ENCODE peak calls at places on chromosomes 2 and 18, in five cellular contexts. B, S, P, L and Q are unnamed samples.

GRCh38 chr2:40284797-40285196 is 167.1 kb downstream of the SLC8A1 start:
- DNase-seq in B (no peak), S (no peak), L (no peak), P (no peak), Q (no peak)

GRCh38 chr2:231685349-231686191 is 22.8 kb upstream of the PTMA start:
- DNase-seq in P (no peak), B (no peak), S (peak; percentile 56), L (no peak), Q (no peak)

GRCh38 chr2:45904267-45904921 is 252.9 kb downstream of the PRKCE start:
- DNase-seq in B (no peak), S (no peak), P (no peak), L (no peak), Q (no peak)

GRCh38 chr2:160255401-160255800 is 55.3 kb upstream of the ITGB6 start:
- DNase-seq in L (no peak), S (no peak), P (no peak), B (no peak), Q (no peak)

GRCh38 chr2:234911271-234911670 is 40.5 kb upstream of the SH3BP4 start:
- DNase-seq in S (no peak), P (no peak), B (no peak), L (no peak), Q (no peak)

GRCh38 chr2:46171441-46171953 is 125.7 kb upstream of the EPAS1 start:
- DNase-seq in L (no peak), B (no peak), S (no peak), P (no peak), Q (no peak)

GRCh38 chr2:8551622-8552074 is 130.2 kb upstream of the ID2 start:
- DNase-seq in S (no peak), P (peak; percentile 20), B (peak; percentile 15), L (no peak), Q (peak; percentile 50)

GRCh38 chr2:37819228-37819627 is 105.9 kb upstream of the RMDN2 start:
- DNase-seq in L (no peak), S (peak; percentile 27), B (no peak), P (no peak), Q (no peak)

GRCh38 chr2:3605013-3605961 is 10.4 kb downstream of the COLEC11 start:
- DNase-seq in P (peak; percentile 62), L (no peak), S (peak; percentile 97), B (no peak), Q (peak; percentile 68)

GRCh38 chr2:85893428-85894258 is 4.9 kb upstream of the ST3GAL5 start:
- DNase-seq in P (no peak), S (no peak), B (no peak), L (no peak), Q (no peak)

GRCh38 chr2:63189026-63189425 is 138.4 kb downstream of the OTX1 start:
- DNase-seq in S (peak; percentile 26), P (no peak), B (no peak), L (peak; percentile 12), Q (no peak)

GRCh38 chr18:60978338-60978737 is 354.9 kb upstream of the CDH20 start:
- DNase-seq in B (no peak), L (no peak), S (no peak), P (no peak), Q (no peak)

GRCh38 chr2:128982001-128982400 is 663.3 kb upstream of the HS6ST1 start:
- DNase-seq in S (no peak), B (no peak), L (no peak), P (no peak), Q (no peak)

GRCh38 chr18:5021558-5021957 is 175.5 kb downstream of the AKAIN1 start:
- DNase-seq in L (no peak), S (no peak), P (no peak), B (no peak), Q (no peak)

GRCh38 chr2:14257801-14258507 is 374.6 kb upstream of the LRATD1 start:
- DNase-seq in P (no peak), B (no peak), L (no peak), S (no peak), Q (no peak)

GRCh38 chr2:196101325-196101981 is 32.8 kb upstream of the DNAH7 start:
- DNase-seq in B (no peak), S (no peak), L (peak; percentile 80), P (no peak), Q (no peak)

GRCh38 chr2:9388950-9389911 is 34.1 kb downstream of the ITGB1BP1 start:
- DNase-seq in L (no peak), S (no peak), B (no peak), P (peak; percentile 58), Q (peak; percentile 49)

GRCh38 chr18:26017929-26018328 is 72.5 kb downstream of the SS18 start:
- DNase-seq in L (no peak), S (no peak), B (no peak), P (no peak), Q (no peak)

GRCh38 chr18:65288908-65289307 is 461.9 kb upstream of the CDH7 start:
- DNase-seq in L (no peak), S (no peak), P (no peak), B (no peak), Q (no peak)

GRCh38 chr2:69581774-69582581 is 61.6 kb downstream of the AAK1 start:
- DNase-seq in S (no peak), L (peak; percentile 40), B (no peak), P (no peak), Q (no peak)

GRCh38 chr2:69618362-69618761 is 25.2 kb downstream of the AAK1 start:
- DNase-seq in B (no peak), P (no peak), S (no peak), L (no peak), Q (no peak)

GRCh38 chr2:65678779-65679394 is 246.5 kb upstream of the SPRED2 start:
- DNase-seq in L (no peak), P (no peak), S (no peak), B (no peak), Q (no peak)

GRCh38 chr2:57759822-57760300 is 286.7 kb upstream of the VRK2 start:
- DNase-seq in B (peak; percentile 86), P (peak; percentile 90), L (peak; percentile 48), S (peak; percentile 76), Q (peak; percentile 84)

GRCh38 chr2:39313575-39313974 is 69.8 kb upstream of the CDKL4 start:
- DNase-seq in B (no peak), S (no peak), P (no peak), L (no peak), Q (no peak)

GRCh38 chr2:129004485-129004884 is 685.8 kb upstream of the HS6ST1 start:
- DNase-seq in P (no peak), S (no peak), B (no peak), L (no peak), Q (peak; percentile 34)

GRCh38 chr18:57352761-57353136 is 392 bp downstream of the ST8SIA3 start:
- DNase-seq in S (peak; percentile 78), P (no peak), B (no peak), L (no peak), Q (no peak)

GRCh38 chr2:18046558-18046957 is 168.1 kb downstream of the KCNS3 start:
- DNase-seq in L (no peak), S (no peak), B (no peak), P (no peak), Q (no peak)

GRCh38 chr2:42809131-42809875 is 16.9 kb upstream of the HAAO start:
- DNase-seq in L (no peak), S (peak; percentile 40), B (no peak), P (peak; percentile 74), Q (no peak)
- TF ChIP-seq POLR2AphosphoS5 in L (no peak), S (no peak), B (no peak), P (no peak), Q (no peak)

DNA sequence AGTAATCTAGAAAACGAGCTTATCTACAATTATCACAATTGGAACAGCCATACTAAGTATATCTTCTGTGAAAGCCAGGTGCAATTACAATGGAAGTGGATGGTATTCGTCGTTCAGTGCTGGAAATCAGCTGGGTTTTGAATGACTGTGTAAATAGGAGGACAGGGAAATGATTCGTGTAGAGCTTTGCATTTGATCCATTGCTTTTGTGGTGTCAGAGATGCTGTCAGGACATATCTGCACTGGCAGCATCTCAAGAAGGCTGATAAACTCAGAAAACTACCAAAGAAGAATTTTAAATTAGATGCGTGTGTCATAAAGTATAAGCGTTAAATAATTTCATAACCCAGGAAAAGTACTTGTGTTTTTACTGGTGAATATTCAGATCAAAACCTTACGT is 187.1 kb downstream of the ZNF407 start:
- DNase-seq in B (no peak), P (no peak), L (no peak), S (no peak), Q (no peak)
- TF ChIP-seq EP300 in B (no peak), P (no peak), L (no peak), S (no peak), Q (no peak)

DNA sequence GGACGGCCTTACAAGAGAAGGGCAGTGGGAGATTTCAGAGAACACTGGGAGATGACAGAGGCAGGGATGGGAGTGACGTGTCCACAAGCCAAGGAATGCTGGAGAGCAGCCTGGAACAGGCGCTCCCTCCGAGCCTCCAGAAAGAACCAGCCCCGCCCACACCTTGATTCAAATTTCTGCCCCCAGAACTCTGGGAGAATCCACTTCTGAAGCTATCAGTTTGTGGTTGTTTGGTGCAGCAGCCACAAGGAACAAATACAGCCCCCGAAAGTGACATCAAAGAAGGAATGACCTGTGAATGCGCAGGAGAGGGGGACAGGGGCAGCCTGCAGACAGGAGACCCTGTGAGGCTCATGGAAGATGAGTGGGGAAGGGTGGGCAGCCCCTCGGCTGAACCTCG is 67.3 kb downstream of the TWIST2 start:
- DNase-seq in S (no peak), B (no peak), P (peak; percentile 48), L (no peak), Q (peak; percentile 59)
- H3K27ac ChIP-seq in S (no peak overlapping the region), B (no peak overlapping the region), P (no peak overlapping the region), L (no peak overlapping the region), Q (no peak overlapping the region)

GRCh38 chr2:168956392-168956791 is 55.3 kb downstream of the G6PC2 start:
- DNase-seq in L (no peak), P (no peak), S (no peak), B (no peak), Q (no peak)

GRCh38 chr2:168964251-168964807 is 63.2 kb downstream of the G6PC2 start:
- DNase-seq in P (no peak), S (no peak), B (peak; percentile 57), L (no peak), Q (no peak)

GRCh38 chr2:168962636-168963035 is 61.5 kb downstream of the G6PC2 start:
- DNase-seq in S (no peak), L (no peak), B (no peak), P (no peak), Q (no peak)

DNA sequence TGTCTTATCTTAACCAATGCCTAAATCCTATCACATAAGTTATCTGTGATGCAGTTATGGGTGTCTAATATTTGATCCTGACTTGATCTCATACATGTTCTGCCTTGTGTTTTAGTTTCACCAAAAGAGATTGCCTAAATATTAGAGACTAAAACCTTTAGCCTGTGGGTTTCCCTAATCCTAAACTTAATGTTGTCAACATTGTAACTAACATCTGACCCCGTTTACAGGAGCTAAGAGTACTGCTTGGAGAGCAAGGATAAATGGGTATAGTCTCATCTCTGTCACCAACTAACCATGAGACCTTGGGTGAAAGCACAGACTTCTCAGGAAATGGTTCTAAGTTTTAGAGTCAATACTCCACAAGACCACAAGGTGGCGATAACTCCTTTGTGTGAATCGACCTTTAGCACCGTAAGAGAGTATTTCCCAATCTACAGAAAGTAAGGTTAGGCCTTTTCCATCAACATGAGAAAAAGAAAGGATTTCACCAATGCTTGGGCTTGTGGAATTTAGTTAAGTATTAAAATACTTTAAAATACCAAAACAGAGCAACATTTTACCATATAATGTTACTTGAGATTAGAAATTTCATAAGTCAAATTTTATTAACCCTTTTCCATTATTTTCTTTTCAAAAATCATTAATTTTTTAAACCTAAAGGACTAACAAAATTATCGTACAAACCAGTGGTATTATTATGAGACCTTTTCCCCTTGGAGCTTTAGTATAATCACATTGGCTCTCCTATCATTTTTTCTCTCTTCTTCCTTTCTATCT is 60.5 kb downstream of the G6PC2 start:
- DNase-seq in S (peak; percentile 21), P (no peak), B (no peak), L (peak; percentile 41), Q (no peak)
- TF ChIP-seq POLR2AphosphoS5 in S (no peak), P (no peak), B (no peak), L (no peak), Q (no peak)